ENCODE peak calls at places on chromosomes 3 and 15, in nine cellular contexts. T is heart right ventricle; Y is cardiac muscle cell; M is HFFc6; L is CD8-positive, alpha-beta T cell; V is stimulated activated CD4-positive, alpha-beta T cell treated with anti-CD3 and anti-CD28 coated beads, Interleukin-2, amount 100 ng/mL, for 48 hours; J is amygdala; C is activated gamma-delta T cell treated with Interleukin-2 at 50 U/mL for 16 hours; K is NCI-H1105. N is an unnamed sample.

GRCh38 chr15:38549222-38549621 is 15.4 kb downstream of the RASGRP1 start:
- DNase-seq in C (no peak), V (no peak), J (no peak), Y (no peak), K (no peak), T (no peak), M (peak), L (no peak), N (no peak)

GRCh38 chr3:53485675-53486365 is 8.6 kb upstream of the CACNA1D start:
- DNase-seq in K (no peak), Y (no peak), M (no peak), L (no peak), C (no peak), T (no peak), J (no peak), V (no peak), N (no peak)

GRCh38 chr3:184429786-184430185 is 49.9 kb downstream of the CHRD start:
- DNase-seq in Y (no peak), L (no peak), J (no peak), C (no peak), M (no peak), T (no peak), V (no peak), K (no peak), N (no peak)

GRCh38 chr15:25764980-25765735 is 98.0 kb downstream of the ATP10A start:
- DNase-seq in Y (no peak), V (no peak), L (no peak), M (no peak), T (no peak), C (no peak), K (no peak), J (no peak), N (no peak)

GRCh38 chr15:87154771-87155170 is 1075.1 kb downstream of the AGBL1 start:
- DNase-seq in L (no peak), M (peak), T (no peak), Y (no peak), J (no peak), V (no peak), C (no peak), K (no peak), N (no peak)

GRCh38 chr15:68365770-68366169 is 66.2 kb downstream of the ITGA11 start:
- DNase-seq in K (no peak), M (no peak), L (no peak), V (no peak), T (no peak), C (no peak), Y (no peak), J (no peak), N (no peak)

GRCh38 chr15:74843891-74844299 is 939 bp upstream of the ULK3 start:
- DNase-seq in M (no peak), L (no peak), T (no peak), V (no peak), Y (no peak), C (no peak), K (no peak), J (no peak), N (no peak)

GRCh38 chr15:29765234-29765841 is 56.9 kb downstream of the TJP1 start:
- DNase-seq in C (no peak), L (no peak), K (no peak), V (no peak), Y (no peak), M (no peak), T (no peak), J (no peak), N (no peak)

GRCh38 chr3:8371085-8371551 is 130.5 kb upstream of the LMCD1 start:
- DNase-seq in M (peak), L (no peak), Y (no peak), V (no peak), C (no peak), J (no peak), K (no peak), T (no peak), N (no peak)